ENCODE peak calls at places on chromosomes 4 and X, in eight cellular contexts. F is lung, T is A673, Z is OCI-LY7, J is cardiac muscle cell, O is body of pancreas, V is uterus, X is kidney. H is an unnamed sample.

GRCh38 chr4:12791536-12791935 is 692.6 kb downstream of the RAB28 start:
- DNase-seq in T (peak), F (no peak), Z (no peak), J (peak), O (no peak), V (no peak), X (no peak), H (no peak)

GRCh38 chr4:1348014-1348513 is 1.1 kb downstream of the UVSSA start:
- DNase-seq in Z (no peak), V (no peak), X (peak), F (no peak), T (no peak), J (no peak), O (no peak), H (no peak)

GRCh38 chr4:99755223-99755944 is 61.2 kb upstream of the DAPP1 start:
- DNase-seq in X (no peak), V (no peak), J (no peak), O (no peak), Z (no peak), T (no peak), F (no peak), H (no peak)

GRCh38 chr4:72319596-72319995 is 249.4 kb downstream of the ADAMTS3 start:
- DNase-seq in X (no peak), Z (no peak), O (no peak), V (no peak), F (no peak), T (peak), J (no peak), H (peak)

GRCh38 chr4:2788532-2789103 is 4.3 kb upstream of the SH3BP2 start:
- DNase-seq in V (no peak), O (peak), X (peak), Z (no peak), T (no peak), J (no peak), F (no peak), H (no peak)

GRCh38 chr4:1595789-1596325 is 88.3 kb downstream of the FAM53A start:
- DNase-seq in Z (no peak), O (no peak), V (no peak), J (no peak), T (no peak), F (no peak), X (peak), H (no peak)

GRCh38 chr4:2824329-2825183 is 19.1 kb upstream of the ADD1 start:
- DNase-seq in V (no peak), Z (no peak), T (no peak), F (no peak), O (no peak), J (no peak), X (peak), H (no peak)

GRCh38 chr4:178778500-178778899 is 1336.3 kb upstream of the AGA start:
- DNase-seq in T (no peak), V (no peak), Z (no peak), X (no peak), F (no peak), J (no peak), O (no peak), H (no peak)

GRCh38 chr4:132065940-132066495 is 1083.1 kb upstream of the PCDH10 start:
- DNase-seq in V (no peak), F (no peak), Z (no peak), O (no peak), J (no peak), X (no peak), T (no peak), H (peak)

GRCh38 chr4:21512351-21512750 is 436.2 kb downstream of the KCNIP4 start:
- DNase-seq in O (no peak), V (no peak), J (peak), X (no peak), T (peak), Z (peak), F (no peak), H (no peak)

GRCh38 chr4:153467154-153467896 is 1.2 kb downstream of the TMEM131L start:
- DNase-seq in J (peak), T (peak), O (peak), F (peak), V (peak), X (peak), Z (peak), H (no peak)

GRCh38 chr4:78451407-78451806 is 100.2 kb upstream of the ANXA3 start:
- DNase-seq in V (no peak), O (no peak), X (no peak), T (no peak), Z (no peak), J (no peak), F (no peak), H (no peak)

GRCh38 chrX:3548743-3549441 is 164.6 kb downstream of the PRKX start:
- DNase-seq in V (no peak), T (peak), O (peak), X (no peak), F (no peak), Z (peak), J (peak), H (peak)

GRCh38 chr4:121675715-121676114 is 21.1 kb downstream of the ANXA5 start:
- DNase-seq in J (peak), F (no peak), T (no peak), O (no peak), V (no peak), X (no peak), Z (no peak), H (no peak)
- TF ChIP-seq CTCF in J (peak), F (no peak), T (peak), O (no peak), V (no peak), X (no peak), Z (no peak), H (peak)

DNA sequence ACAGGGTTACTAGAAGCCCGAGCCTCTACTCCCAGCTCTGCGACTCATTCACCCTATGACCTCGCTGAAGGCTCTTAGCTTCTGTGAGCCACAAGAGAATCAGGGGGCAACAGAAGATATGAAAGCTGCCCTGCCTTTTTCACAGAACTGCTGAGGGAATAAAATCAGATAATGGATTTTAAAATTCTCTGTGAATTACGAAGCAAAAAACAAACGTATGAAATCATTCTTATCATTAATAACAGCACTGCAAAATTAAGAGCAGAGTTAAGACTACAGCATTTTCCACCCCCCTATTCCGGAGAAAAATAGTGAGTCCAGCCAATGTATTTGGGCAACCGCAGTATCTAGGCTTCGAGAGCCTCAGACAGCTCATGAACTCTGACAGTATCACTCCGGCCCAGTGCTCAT is 33.5 kb downstream of the AFAP1 start:
- DNase-seq in X (no peak), T (no peak), F (no peak), Z (no peak), J (no peak), O (no peak), V (no peak), H (no peak)
- H3K4me3 ChIP-seq in X (no peak), T (no peak), F (no peak), Z (no peak), J (no peak), O (no peak), V (peak), H (no peak)

DNA sequence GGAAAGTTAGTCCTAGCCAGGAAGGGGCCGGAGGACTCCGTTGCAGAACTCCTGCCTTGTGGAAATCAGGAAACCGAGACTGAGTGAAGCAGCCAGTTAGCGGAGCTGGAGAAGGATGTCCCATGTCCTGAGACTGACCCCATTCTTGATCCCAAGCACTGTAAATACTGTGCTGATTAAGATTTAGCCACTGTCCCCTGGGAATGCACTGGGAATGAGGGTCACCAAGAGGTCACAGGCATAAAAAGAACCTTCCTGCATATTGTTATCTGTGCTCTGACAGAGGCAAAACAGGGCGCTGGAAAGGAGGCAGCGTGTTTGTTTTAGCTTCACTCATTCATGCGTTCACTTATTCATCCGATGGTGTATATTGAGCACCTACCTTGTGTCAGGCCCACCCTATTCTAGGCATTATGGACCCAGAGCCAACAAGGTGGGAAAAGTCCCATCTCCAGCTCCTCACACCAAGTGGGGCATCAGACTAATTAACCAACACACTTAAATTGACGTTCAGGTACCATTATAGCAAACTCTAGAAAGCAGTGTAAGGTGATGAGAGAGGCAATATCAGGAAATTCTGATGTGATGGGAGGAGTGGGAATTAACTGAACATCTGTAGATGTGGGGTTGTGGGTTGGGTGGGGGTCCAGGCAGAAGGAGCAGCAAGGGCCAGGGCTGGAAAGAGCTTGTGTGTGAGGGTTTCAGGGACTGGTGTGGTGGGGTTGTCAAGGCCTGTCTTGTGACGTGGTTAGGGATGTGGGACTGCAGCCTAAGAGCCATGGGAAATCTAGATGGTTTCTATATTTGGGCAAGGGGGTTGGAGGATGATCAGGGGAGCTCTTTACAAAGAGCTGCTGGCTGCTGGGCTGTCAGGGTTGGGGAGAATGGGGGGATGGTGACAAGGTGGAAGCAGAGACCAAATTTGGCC is 10.6 kb upstream of the SLC2A9 start:
- DNase-seq in J (peak), O (no peak), T (no peak), Z (no peak), X (no peak), F (no peak), V (no peak), H (no peak)
- H3K27ac ChIP-seq in J (peak), O (peak), T (no peak), Z (no peak), X (peak), F (no peak), V (no peak), H (no peak)

GRCh38 chrX:49853661-49854060 is 24.6 kb downstream of the PAGE4 start:
- DNase-seq in V (no peak), J (no peak), X (no peak), Z (no peak), T (no peak), F (no peak), O (no peak), H (no peak)
- TF ChIP-seq CTCF in V (no peak), J (no peak), X (no peak), Z (no peak), T (no peak), F (no peak), O (no peak), H (no peak)

DNA sequence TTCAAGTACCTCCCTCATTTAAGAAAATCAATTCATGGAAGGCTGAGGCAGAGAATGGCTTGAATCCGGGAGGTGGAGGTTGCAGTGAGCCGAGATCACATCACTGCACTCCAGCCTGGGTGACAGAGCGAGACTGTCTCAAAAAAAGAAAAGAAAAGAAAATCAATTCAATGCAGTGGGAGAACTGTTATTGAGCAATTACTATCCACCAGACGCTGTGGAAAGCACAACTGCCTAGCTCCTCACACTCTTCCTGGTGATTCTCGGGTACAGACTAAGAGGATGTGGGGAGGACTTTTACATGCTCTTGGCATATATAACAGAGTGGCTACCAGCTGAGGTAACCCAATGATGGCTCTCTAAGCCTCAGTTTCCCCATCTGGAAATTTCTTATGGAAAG is 2.7 kb upstream of the TMSB4X start:
- DNase-seq in V (no peak), X (no peak), O (no peak), Z (no peak), T (no peak), F (no peak), J (no peak), H (no peak)
- H3K4me3 ChIP-seq in V (no peak), X (no peak), O (no peak), Z (peak), T (no peak), F (no peak), J (no peak), H (no peak)